ENCODE peak calls at places on chromosomes 2 and 18, in eight cellular contexts. F is neural progenitor cell, K is HCT116, O is fibroblast of lung, V is osteoblast, C is A549, M is OCI-LY7, U is mesenchymal stem cell. Y is an unnamed sample.

GRCh38 chr2:233049194-233049761 is 10.9 kb upstream of the INPP5D start:
- DNase-seq in F (no peak), K (no peak), O (no peak), V (peak; percentile 80), C (no peak), M (peak; percentile 38), U (no peak), Y (no peak)

GRCh38 chr2:174224125-174224524 is 24.2 kb downstream of the OLA1 start:
- DNase-seq in F (no peak), K (no peak), O (no peak), V (no peak), C (no peak), M (no peak), U (no peak), Y (no peak)

GRCh38 chr18:63285332-63285731 is 34.2 kb downstream of the BCL2 start:
- DNase-seq in F (no peak), K (no peak), O (no peak), V (no peak), C (no peak), M (no peak), U (no peak), Y (no peak)

GRCh38 chr2:39433586-39434195 is 3.4 kb downstream of the MAP4K3 start:
- DNase-seq in F (no peak), K (no peak), O (peak; percentile 25), V (no peak), C (no peak), M (no peak), U (no peak), Y (no peak)

GRCh38 chr2:239950144-239950920 is 74.8 kb downstream of the NDUFA10 start:
- DNase-seq in F (no peak), K (no peak), O (no peak), V (peak; percentile 44), C (no peak), M (no peak), U (no peak), Y (no peak)

GRCh38 chr2:501130-501529 is 176.1 kb downstream of the TMEM18 start:
- DNase-seq in F (peak; percentile 46), K (peak; percentile 19), O (no peak), V (no peak), C (peak; percentile 29), M (no peak), U (no peak), Y (no peak)

GRCh38 chr2:214310319-214310718 is 100.5 kb upstream of the VWC2L start:
- DNase-seq in F (peak; percentile 23), K (no peak), O (no peak), V (no peak), C (no peak), M (no peak), U (peak; percentile 22), Y (peak; percentile 21)

GRCh38 chr2:28393115-28393836 is 618 bp downstream of the FOSL2 start:
- DNase-seq in F (peak; percentile 72), K (no peak), O (peak; percentile 68), V (peak; percentile 95), C (no peak), M (no peak), U (peak; percentile 73), Y (peak; percentile 50)

GRCh38 chr2:172788871-172789270 is 53.2 kb downstream of the RAPGEF4 start:
- DNase-seq in F (no peak), K (no peak), O (no peak), V (no peak), C (no peak), M (no peak), U (no peak), Y (no peak)

GRCh38 chr2:42342061-42342794 is 18.8 kb downstream of the COX7A2L start:
- DNase-seq in F (no peak), K (peak; percentile 10), O (peak; percentile 89), V (peak; percentile 98), C (no peak), M (no peak), U (peak; percentile 93), Y (no peak)
- H3K4me2 ChIP-seq in F (no peak overlapping the region), K (peak overlapping the region; percentile 55), O (peak overlapping the region; percentile 56), V (peak overlapping the region; percentile 35), C (peak overlapping the region; percentile 12), M (no peak overlapping the region), U (no peak overlapping the region), Y (no peak overlapping the region)

GRCh38 chr18:79764131-79764530 is 33.6 kb upstream of the KCNG2 start:
- DNase-seq in F (no peak), K (no peak), O (no peak), V (peak; percentile 69), C (no peak), M (no peak), U (no peak), Y (no peak)

GRCh38 chr18:79763407-79763806 is 34.3 kb upstream of the KCNG2 start:
- DNase-seq in F (no peak), K (no peak), O (no peak), V (no peak), C (no peak), M (no peak), U (no peak), Y (no peak)

GRCh38 chr18:79765491-79766245 is 32.1 kb upstream of the KCNG2 start:
- DNase-seq in F (no peak), K (no peak), O (peak; percentile 57), V (peak; percentile 98), C (no peak), M (no peak), U (no peak), Y (no peak)

GRCh38 chr18:79769698-79770500 is 27.8 kb upstream of the KCNG2 start:
- DNase-seq in F (no peak), K (no peak), O (no peak), V (peak; percentile 89), C (no peak), M (no peak), U (no peak), Y (no peak)

GRCh38 chr18:79766308-79766707 is 31.4 kb upstream of the KCNG2 start:
- DNase-seq in F (no peak), K (no peak), O (no peak), V (peak; percentile 76), C (no peak), M (no peak), U (no peak), Y (no peak)
- H3K4me3 ChIP-seq in F (no peak overlapping the region), K (no peak overlapping the region), O (no peak overlapping the region), V (no peak overlapping the region), C (no peak overlapping the region), M (no peak overlapping the region), U (no peak overlapping the region), Y (no peak overlapping the region)

DNA sequence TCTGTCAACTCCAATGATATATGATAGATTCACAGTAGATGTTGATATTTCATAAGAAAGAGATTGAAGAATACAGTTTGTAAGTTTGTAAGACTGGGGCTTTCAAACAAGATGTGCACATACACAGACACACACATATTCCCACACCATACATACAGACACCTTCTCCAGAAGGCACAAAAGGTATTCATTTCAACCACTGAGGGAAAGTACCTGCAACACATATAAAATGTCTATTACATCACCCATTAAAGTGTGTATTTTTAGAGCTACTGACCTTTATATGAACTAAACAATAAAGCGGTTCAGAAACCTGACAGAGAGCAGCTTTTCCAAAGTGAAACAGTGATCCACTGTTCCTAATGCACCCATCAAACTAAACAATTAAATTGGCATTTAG is 53.3 kb downstream of the CCDC148 start:
- DNase-seq in F (no peak), K (no peak), O (no peak), V (no peak), C (no peak), M (no peak), U (no peak), Y (peak; percentile 38)
- H3K4me2 ChIP-seq in F (no peak overlapping the region), K (no peak overlapping the region), O (no peak overlapping the region), V (no peak overlapping the region), C (no peak overlapping the region), M (no peak overlapping the region), U (no peak overlapping the region), Y (no peak overlapping the region)

DNA sequence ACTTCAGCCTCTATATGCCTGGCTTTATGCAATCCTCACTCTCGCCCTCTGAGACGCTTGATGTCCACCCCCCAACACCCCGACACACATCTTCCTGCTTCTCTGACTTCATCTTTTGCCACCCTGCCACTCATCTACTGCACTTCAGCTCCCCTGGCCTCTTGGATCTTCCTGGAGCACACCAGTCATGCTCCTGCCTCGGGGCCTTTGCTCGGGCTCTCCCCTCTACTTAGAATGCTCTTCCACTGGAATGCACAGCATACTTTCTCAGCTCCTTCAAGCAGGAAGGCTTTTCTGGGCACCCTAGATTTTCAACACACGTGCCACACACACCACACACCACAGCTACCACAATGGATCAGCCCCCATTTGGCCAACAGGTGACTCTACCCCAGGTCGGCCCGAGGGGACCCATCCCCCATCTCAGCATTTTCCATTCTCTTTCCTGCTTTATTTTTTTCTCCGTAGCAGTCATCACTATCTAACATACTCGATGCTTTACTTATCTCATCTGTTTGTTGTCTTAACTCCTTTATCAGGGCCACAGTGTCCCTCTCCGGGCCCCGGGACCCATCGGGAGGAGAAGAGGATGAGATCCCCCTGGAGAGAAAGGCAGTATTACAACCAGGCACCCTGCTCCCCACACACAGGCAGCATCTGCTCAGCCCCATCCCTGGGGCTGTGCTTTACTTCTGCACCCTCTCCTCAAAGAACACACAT is 2.3 kb downstream of the RUFY4 start:
- DNase-seq in F (no peak), K (no peak), O (no peak), V (no peak), C (no peak), M (no peak), U (no peak), Y (no peak)
- H3K4me3 ChIP-seq in F (no peak overlapping the region), K (no peak overlapping the region), O (no peak overlapping the region), V (no peak overlapping the region), C (no peak overlapping the region), M (no peak overlapping the region), U (no peak overlapping the region), Y (no peak overlapping the region)

GRCh38 chr2:27080603-27080938 is 2.2 kb downstream of the EMILIN1 start:
- DNase-seq in F (no peak), K (no peak), O (no peak), V (no peak), C (no peak), M (no peak), U (no peak), Y (no peak)
- H3K4me2 ChIP-seq in F (peak overlapping the region; percentile 9), K (peak overlapping the region; percentile 81), O (peak overlapping the region; percentile 99), V (peak overlapping the region; percentile 95), C (no peak overlapping the region), M (peak overlapping the region; percentile 66), U (peak overlapping the region; percentile 17), Y (peak overlapping the region; percentile 51)

Y was measured in MM.1S.